ENCODE peak calls at places on chromosome 13, in nine cellular contexts. One of them, this sample, is unnamed.
A peak's percentile ranks its signal among the peaks of the same experiment; 100 is the strongest.

GRCh38 chr13:108827637-108828036 is 198.2 kb downstream of the MYO16 start:
- DNase-seq in transverse colon: no peak
- DNase-seq in stomach: no peak
- DNase-seq in suprapubic skin: no peak
- DNase-seq in prostate gland: no peak
- DNase-seq in SK-N-SH: peak; percentile 8
- DNase-seq in HCT116: no peak
- DNase-seq in upper lobe of left lung: no peak
- DNase-seq in K562: no peak
- DNase-seq in this sample: no peak

GRCh38 chr13:42970824-42971669 is 21.0 kb downstream of the EPSTI1 start:
- DNase-seq in transverse colon: peak; percentile 50
- DNase-seq in stomach: peak; percentile 47
- DNase-seq in suprapubic skin: no peak
- DNase-seq in prostate gland: no peak
- DNase-seq in SK-N-SH: peak; percentile 70
- DNase-seq in HCT116: peak; percentile 61
- DNase-seq in upper lobe of left lung: no peak
- DNase-seq in K562: peak; percentile 26
- DNase-seq in this sample: no peak

GRCh38 chr13:48050550-48050949 is 13.0 kb downstream of the NUDT15 start:
- DNase-seq in transverse colon: no peak
- DNase-seq in stomach: no peak
- DNase-seq in suprapubic skin: no peak
- DNase-seq in prostate gland: no peak
- DNase-seq in SK-N-SH: no peak
- DNase-seq in HCT116: no peak
- DNase-seq in upper lobe of left lung: no peak
- DNase-seq in K562: no peak
- DNase-seq in this sample: no peak

GRCh38 chr13:78317030-78317429 is 286.3 kb downstream of the POU4F1 start:
- DNase-seq in transverse colon: no peak
- DNase-seq in stomach: no peak
- DNase-seq in suprapubic skin: no peak
- DNase-seq in prostate gland: no peak
- DNase-seq in SK-N-SH: peak; percentile 0
- DNase-seq in HCT116: no peak
- DNase-seq in upper lobe of left lung: no peak
- DNase-seq in K562: no peak
- DNase-seq in this sample: no peak

GRCh38 chr13:66222127-66222526 is 1008.0 kb downstream of the PCDH9 start:
- DNase-seq in transverse colon: no peak
- DNase-seq in stomach: no peak
- DNase-seq in suprapubic skin: no peak
- DNase-seq in prostate gland: no peak
- DNase-seq in SK-N-SH: no peak
- DNase-seq in HCT116: no peak
- DNase-seq in upper lobe of left lung: no peak
- DNase-seq in K562: no peak
- DNase-seq in this sample: no peak

GRCh38 chr13:72728290-72728605 is 525 bp downstream of the BORA start:
- DNase-seq in transverse colon: no peak
- DNase-seq in stomach: no peak
- DNase-seq in suprapubic skin: no peak
- DNase-seq in prostate gland: no peak
- DNase-seq in SK-N-SH: no peak
- DNase-seq in HCT116: no peak
- DNase-seq in upper lobe of left lung: no peak
- DNase-seq in K562: no peak
- DNase-seq in this sample: no peak

GRCh38 chr13:54241719-54242118 is 1213.1 kb downstream of the OLFM4 start:
- DNase-seq in transverse colon: no peak
- DNase-seq in stomach: no peak
- DNase-seq in suprapubic skin: no peak
- DNase-seq in prostate gland: no peak
- DNase-seq in SK-N-SH: no peak
- DNase-seq in HCT116: no peak
- DNase-seq in upper lobe of left lung: no peak
- DNase-seq in K562: no peak
- DNase-seq in this sample: no peak

GRCh38 chr13:111908981-111909380 is 158.0 kb upstream of the SOX1 start:
- DNase-seq in transverse colon: no peak
- DNase-seq in stomach: no peak
- DNase-seq in suprapubic skin: no peak
- DNase-seq in prostate gland: no peak
- DNase-seq in SK-N-SH: no peak
- DNase-seq in HCT116: no peak
- DNase-seq in upper lobe of left lung: no peak
- DNase-seq in K562: no peak
- DNase-seq in this sample: no peak

GRCh38 chr13:45781553-45782326 is 69.8 kb downstream of the SIAH3 start:
- DNase-seq in transverse colon: peak; percentile 50
- DNase-seq in stomach: peak; percentile 79
- DNase-seq in suprapubic skin: no peak
- DNase-seq in prostate gland: no peak
- DNase-seq in SK-N-SH: peak; percentile 90
- DNase-seq in HCT116: no peak
- DNase-seq in upper lobe of left lung: no peak
- DNase-seq in K562: no peak
- DNase-seq in this sample: no peak

GRCh38 chr13:34435338-34435737 is 506.7 kb upstream of the NBEA start:
- DNase-seq in transverse colon: no peak
- DNase-seq in stomach: no peak
- DNase-seq in suprapubic skin: no peak
- DNase-seq in prostate gland: no peak
- DNase-seq in SK-N-SH: no peak
- DNase-seq in HCT116: peak; percentile 21
- DNase-seq in upper lobe of left lung: no peak
- DNase-seq in K562: no peak
- DNase-seq in this sample: no peak

GRCh38 chr13:91647361-91647970 is 249.0 kb downstream of the GPC5 start:
- DNase-seq in transverse colon: peak; percentile 9
- DNase-seq in stomach: no peak
- DNase-seq in suprapubic skin: no peak
- DNase-seq in prostate gland: no peak
- DNase-seq in SK-N-SH: peak; percentile 20
- DNase-seq in HCT116: no peak
- DNase-seq in upper lobe of left lung: no peak
- DNase-seq in K562: peak; percentile 73
- DNase-seq in this sample: no peak

GRCh38 chr13:20608438-20609020 is 41.6 kb downstream of the IFT88 start:
- DNase-seq in transverse colon: no peak
- DNase-seq in stomach: no peak
- DNase-seq in suprapubic skin: no peak
- DNase-seq in prostate gland: no peak
- DNase-seq in SK-N-SH: no peak
- DNase-seq in HCT116: no peak
- DNase-seq in upper lobe of left lung: no peak
- DNase-seq in K562: no peak
- DNase-seq in this sample: no peak

GRCh38 chr13:25203256-25203794 is 31.2 kb upstream of the AMER2 start:
- DNase-seq in transverse colon: no peak
- DNase-seq in stomach: no peak
- DNase-seq in suprapubic skin: no peak
- DNase-seq in prostate gland: no peak
- DNase-seq in SK-N-SH: no peak
- DNase-seq in HCT116: no peak
- DNase-seq in upper lobe of left lung: no peak
- DNase-seq in K562: no peak
- DNase-seq in this sample: no peak

GRCh38 chr13:105996391-105997028 is 539.0 kb downstream of the EFNB2 start:
- DNase-seq in transverse colon: no peak
- DNase-seq in stomach: no peak
- DNase-seq in suprapubic skin: no peak
- DNase-seq in prostate gland: no peak
- DNase-seq in SK-N-SH: no peak
- DNase-seq in HCT116: no peak
- DNase-seq in upper lobe of left lung: no peak
- DNase-seq in K562: no peak
- DNase-seq in this sample: no peak

GRCh38 chr13:49669735-49670309 is 21.5 kb downstream of the EBPL start:
- DNase-seq in transverse colon: peak; percentile 60
- DNase-seq in stomach: peak; percentile 64
- DNase-seq in suprapubic skin: no peak
- DNase-seq in prostate gland: peak; percentile 65
- DNase-seq in SK-N-SH: peak; percentile 84
- DNase-seq in HCT116: peak; percentile 63
- DNase-seq in upper lobe of left lung: no peak
- DNase-seq in K562: peak; percentile 40
- DNase-seq in this sample: peak; percentile 21

GRCh38 chr13:48156466-48156865 is 61.6 kb upstream of the MED4 start:
- DNase-seq in transverse colon: peak; percentile 51
- DNase-seq in stomach: peak; percentile 30
- DNase-seq in suprapubic skin: peak; percentile 70
- DNase-seq in prostate gland: no peak
- DNase-seq in SK-N-SH: no peak
- DNase-seq in HCT116: peak; percentile 13
- DNase-seq in upper lobe of left lung: no peak
- DNase-seq in K562: peak; percentile 19
- DNase-seq in this sample: no peak

GRCh38 chr13:110306340-110306959 is 507 bp downstream of the COL4A1 start:
- DNase-seq in transverse colon: no peak
- DNase-seq in stomach: no peak
- DNase-seq in suprapubic skin: no peak
- DNase-seq in prostate gland: no peak
- DNase-seq in SK-N-SH: peak; percentile 64
- DNase-seq in HCT116: no peak
- DNase-seq in upper lobe of left lung: peak; percentile 84
- DNase-seq in K562: no peak
- DNase-seq in this sample: no peak

GRCh38 chr13:110307697-110308376 is 753 bp downstream of the COL4A2 start:
- DNase-seq in transverse colon: no peak
- DNase-seq in stomach: no peak
- DNase-seq in suprapubic skin: no peak
- DNase-seq in prostate gland: no peak
- DNase-seq in SK-N-SH: no peak
- DNase-seq in HCT116: no peak
- DNase-seq in upper lobe of left lung: peak; percentile 86
- DNase-seq in K562: no peak
- DNase-seq in this sample: peak; percentile 17

GRCh38 chr13:110308377-110309158 is 1.5 kb downstream of the COL4A2 start:
- DNase-seq in transverse colon: no peak
- DNase-seq in stomach: no peak
- DNase-seq in suprapubic skin: no peak
- DNase-seq in prostate gland: no peak
- DNase-seq in SK-N-SH: peak; percentile 66
- DNase-seq in HCT116: no peak
- DNase-seq in upper lobe of left lung: no peak
- DNase-seq in K562: no peak
- DNase-seq in this sample: no peak

GRCh38 chr13:110305949-110306339 is 1.0 kb downstream of the COL4A1 start:
- DNase-seq in transverse colon: no peak
- DNase-seq in stomach: no peak
- DNase-seq in suprapubic skin: no peak
- DNase-seq in prostate gland: no peak
- DNase-seq in SK-N-SH: no peak
- DNase-seq in HCT116: no peak
- DNase-seq in upper lobe of left lung: no peak
- DNase-seq in K562: no peak
- DNase-seq in this sample: no peak

DNA sequence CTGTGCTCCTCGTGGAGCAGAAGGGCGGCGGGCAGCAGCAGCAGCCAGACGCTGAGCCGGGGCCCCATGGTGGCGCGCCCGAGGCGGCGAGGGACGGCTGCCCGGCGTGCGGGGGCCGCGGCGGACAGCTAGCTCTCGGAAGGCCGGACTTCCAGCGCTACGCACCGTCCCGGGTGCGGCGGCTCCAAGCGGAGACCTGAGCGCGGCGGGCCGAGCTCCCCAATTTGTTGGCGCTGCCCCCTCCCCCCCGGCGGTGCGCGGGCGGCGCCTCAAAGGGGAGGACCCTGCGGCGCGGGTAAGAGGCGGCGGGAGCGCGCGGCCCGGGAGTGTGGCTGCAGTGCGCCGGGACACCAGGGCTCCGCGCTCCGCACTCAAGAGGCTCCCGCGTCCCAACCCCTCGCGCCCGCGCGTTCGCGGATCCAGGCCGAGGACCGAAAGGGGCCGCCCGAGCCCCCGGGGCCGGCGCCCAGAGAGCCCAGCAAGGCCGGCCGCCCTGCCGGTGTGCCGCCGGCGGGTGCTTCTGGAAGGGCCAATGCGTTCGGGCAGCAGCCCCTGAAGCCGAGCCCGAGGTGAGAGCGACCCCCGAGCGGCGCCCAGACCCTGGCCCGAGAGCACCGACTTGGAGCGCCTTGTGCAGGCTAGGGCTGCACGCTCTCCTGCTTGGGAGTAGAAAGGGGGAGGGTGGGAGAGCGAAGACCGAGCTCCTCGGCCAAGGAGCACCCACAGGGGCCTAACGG is at the start of the genes COL4A1 and COL4A2:
- DNase-seq in transverse colon: peak; percentile 61
- DNase-seq in stomach: no peak
- DNase-seq in suprapubic skin: no peak
- DNase-seq in prostate gland: peak; percentile 31
- DNase-seq in SK-N-SH: peak; percentile 84
- DNase-seq in HCT116: no peak
- DNase-seq in upper lobe of left lung: peak; percentile 94
- DNase-seq in K562: no peak
- DNase-seq in this sample: peak; percentile 57
- H3K4me3 ChIP-seq in transverse colon: peak within 1 kb of the TSS; percentile 88
- H3K4me3 ChIP-seq in stomach: peak within 1 kb of the TSS; percentile 77
- H3K4me3 ChIP-seq in suprapubic skin: peak within 1 kb of the TSS; percentile 72
- H3K4me3 ChIP-seq in prostate gland: peak within 1 kb of the TSS; percentile 51
- H3K4me3 ChIP-seq in SK-N-SH: peak within 1 kb of the TSS; percentile 80
- H3K4me3 ChIP-seq in HCT116: no peak within 1 kb of the TSS
- H3K4me3 ChIP-seq in upper lobe of left lung: peak within 1 kb of the TSS; percentile 69
- H3K4me3 ChIP-seq in K562: no peak within 1 kb of the TSS
- H3K4me3 ChIP-seq in this sample: peak within 1 kb of the TSS; percentile 64

GRCh38 chr13:104004572-104004971 is 938.4 kb upstream of the SLC10A2 start:
- DNase-seq in transverse colon: no peak
- DNase-seq in stomach: no peak
- DNase-seq in suprapubic skin: no peak
- DNase-seq in prostate gland: no peak
- DNase-seq in SK-N-SH: no peak
- DNase-seq in HCT116: no peak
- DNase-seq in upper lobe of left lung: no peak
- DNase-seq in K562: no peak
- DNase-seq in this sample: no peak
- TF ChIP-seq POLR2AphosphoS5 in transverse colon: no peak
- TF ChIP-seq POLR2AphosphoS5 in stomach: no peak
- TF ChIP-seq POLR2AphosphoS5 in suprapubic skin: no peak
- TF ChIP-seq POLR2AphosphoS5 in prostate gland: no peak
- TF ChIP-seq POLR2AphosphoS5 in SK-N-SH: no peak
- TF ChIP-seq POLR2AphosphoS5 in HCT116: no peak
- TF ChIP-seq POLR2AphosphoS5 in upper lobe of left lung: no peak
- TF ChIP-seq POLR2AphosphoS5 in K562: no peak
- TF ChIP-seq POLR2AphosphoS5 in this sample: no peak

GRCh38 chr13:113856716-113857065 is 7.2 kb downstream of the GAS6 start:
- DNase-seq in transverse colon: peak; percentile 55
- DNase-seq in stomach: peak; percentile 57
- DNase-seq in suprapubic skin: peak; percentile 61
- DNase-seq in prostate gland: no peak
- DNase-seq in SK-N-SH: no peak
- DNase-seq in HCT116: no peak
- DNase-seq in upper lobe of left lung: peak; percentile 49
- DNase-seq in K562: no peak
- DNase-seq in this sample: peak; percentile 18
- H3K4me1 ChIP-seq in transverse colon: peaks cover 92% of the 10 kb centered on the region
- H3K4me1 ChIP-seq in stomach: peaks cover 77% of the 10 kb centered on the region
- H3K4me1 ChIP-seq in suprapubic skin: peaks cover 80% of the 10 kb centered on the region
- H3K4me1 ChIP-seq in prostate gland: peaks cover 23% of the 10 kb centered on the region
- H3K4me1 ChIP-seq in SK-N-SH: peaks cover 7% of the 10 kb centered on the region
- H3K4me1 ChIP-seq in HCT116: peaks cover 6% of the 10 kb centered on the region
- H3K4me1 ChIP-seq in upper lobe of left lung: peaks cover 65% of the 10 kb centered on the region
- H3K4me1 ChIP-seq in K562: peaks cover 66% of the 10 kb centered on the region
- H3K4me1 ChIP-seq in this sample: peaks cover 20% of the 10 kb centered on the region

GRCh38 chr13:26325876-26326275 is 71.9 kb downstream of the CDK8 start:
- DNase-seq in transverse colon: no peak
- DNase-seq in stomach: no peak
- DNase-seq in suprapubic skin: no peak
- DNase-seq in prostate gland: no peak
- DNase-seq in SK-N-SH: no peak
- DNase-seq in HCT116: no peak
- DNase-seq in upper lobe of left lung: no peak
- DNase-seq in K562: no peak
- DNase-seq in this sample: no peak
- H3K4me3 ChIP-seq in transverse colon: no peak overlapping the region
- H3K4me3 ChIP-seq in stomach: no peak overlapping the region
- H3K4me3 ChIP-seq in suprapubic skin: no peak overlapping the region
- H3K4me3 ChIP-seq in prostate gland: no peak overlapping the region
- H3K4me3 ChIP-seq in SK-N-SH: no peak overlapping the region
- H3K4me3 ChIP-seq in HCT116: no peak overlapping the region
- H3K4me3 ChIP-seq in upper lobe of left lung: no peak overlapping the region
- H3K4me3 ChIP-seq in K562: no peak overlapping the region
- H3K4me3 ChIP-seq in this sample: no peak overlapping the region